ENCODE peak calls at places on chromosomes 7 and 10, in four cellular contexts. One of them, this sample, is unnamed.

GRCh38 chr10:80272793-80273522 is 16.5 kb downstream of the MAT1A start:
- DNase-seq in hepatocyte: peak; percentile 77
- DNase-seq in CD8-positive, alpha-beta T cell: no peak
- DNase-seq in gastrocnemius medialis: no peak
- DNase-seq in this sample: no peak

GRCh38 chr10:63520463-63521388 is 475 bp upstream of the REEP3 start:
- DNase-seq in hepatocyte: peak; percentile 88
- DNase-seq in CD8-positive, alpha-beta T cell: peak; percentile 2
- DNase-seq in gastrocnemius medialis: peak; percentile 59
- DNase-seq in this sample: peak; percentile 63

GRCh38 chr7:80392229-80393169 is 119.4 kb downstream of the GNAT3 start:
- DNase-seq in hepatocyte: peak; percentile 50
- DNase-seq in CD8-positive, alpha-beta T cell: no peak
- DNase-seq in gastrocnemius medialis: no peak
- DNase-seq in this sample: no peak

GRCh38 chr7:47318395-47319182 is 263.3 kb downstream of the TNS3 start:
- DNase-seq in hepatocyte: no peak
- DNase-seq in CD8-positive, alpha-beta T cell: no peak
- DNase-seq in gastrocnemius medialis: no peak
- DNase-seq in this sample: no peak

GRCh38 chr7:1065263-1066260 is 21.2 kb downstream of the GPR146 start:
- DNase-seq in hepatocyte: peak; percentile 89
- DNase-seq in CD8-positive, alpha-beta T cell: peak; percentile 69
- DNase-seq in gastrocnemius medialis: peak; percentile 76
- DNase-seq in this sample: peak; percentile 87

GRCh38 chr10:1148855-1149620 is 92.9 kb downstream of the WDR37 start:
- DNase-seq in hepatocyte: no peak
- DNase-seq in CD8-positive, alpha-beta T cell: no peak
- DNase-seq in gastrocnemius medialis: no peak
- DNase-seq in this sample: no peak

GRCh38 chr10:114911052-114911697 is 26.8 kb upstream of the TRUB1 start:
- DNase-seq in hepatocyte: no peak
- DNase-seq in CD8-positive, alpha-beta T cell: no peak
- DNase-seq in gastrocnemius medialis: no peak
- DNase-seq in this sample: no peak

GRCh38 chr7:109926738-109927137 is 1164.2 kb upstream of the LRRN3 start:
- DNase-seq in hepatocyte: no peak
- DNase-seq in CD8-positive, alpha-beta T cell: no peak
- DNase-seq in gastrocnemius medialis: no peak
- DNase-seq in this sample: no peak

GRCh38 chr7:121755818-121756501 is 117.0 kb upstream of the PTPRZ1 start:
- DNase-seq in hepatocyte: peak; percentile 8
- DNase-seq in CD8-positive, alpha-beta T cell: no peak
- DNase-seq in gastrocnemius medialis: no peak
- DNase-seq in this sample: no peak

GRCh38 chr7:35875292-35875691 is 74.4 kb downstream of the SEPTIN7 start:
- DNase-seq in hepatocyte: no peak
- DNase-seq in CD8-positive, alpha-beta T cell: no peak
- DNase-seq in gastrocnemius medialis: no peak
- DNase-seq in this sample: no peak

GRCh38 chr7:70193514-70193913 is 595.2 kb downstream of the AUTS2 start:
- DNase-seq in hepatocyte: peak; percentile 45
- DNase-seq in CD8-positive, alpha-beta T cell: no peak
- DNase-seq in gastrocnemius medialis: no peak
- DNase-seq in this sample: no peak

GRCh38 chr10:14782691-14783363 is 8.1 kb upstream of the FAM107B start:
- DNase-seq in hepatocyte: peak; percentile 78
- DNase-seq in CD8-positive, alpha-beta T cell: no peak
- DNase-seq in gastrocnemius medialis: no peak
- DNase-seq in this sample: no peak

GRCh38 chr7:98240961-98241673 is 10.9 kb downstream of the TECPR1 start:
- DNase-seq in hepatocyte: peak; percentile 59
- DNase-seq in CD8-positive, alpha-beta T cell: no peak
- DNase-seq in gastrocnemius medialis: no peak
- DNase-seq in this sample: peak; percentile 31

GRCh38 chr7:118259115-118259514 is 34.6 kb downstream of the ANKRD7 start:
- DNase-seq in hepatocyte: no peak
- DNase-seq in CD8-positive, alpha-beta T cell: no peak
- DNase-seq in gastrocnemius medialis: no peak
- DNase-seq in this sample: no peak

GRCh38 chr7:31073486-31074383 is 21.6 kb downstream of the ADCYAP1R1 start:
- DNase-seq in hepatocyte: no peak
- DNase-seq in CD8-positive, alpha-beta T cell: no peak
- DNase-seq in gastrocnemius medialis: peak; percentile 37
- DNase-seq in this sample: no peak

GRCh38 chr7:100604976-100605911 is 3.1 kb downstream of the PCOLCE start:
- DNase-seq in hepatocyte: peak; percentile 73
- DNase-seq in CD8-positive, alpha-beta T cell: no peak
- DNase-seq in gastrocnemius medialis: no peak
- DNase-seq in this sample: peak; percentile 69

GRCh38 chr10:22713853-22714523 is 390 bp downstream of the PIP4K2A start:
- DNase-seq in hepatocyte: peak; percentile 38
- DNase-seq in CD8-positive, alpha-beta T cell: peak; percentile 6
- DNase-seq in gastrocnemius medialis: no peak
- DNase-seq in this sample: peak; percentile 20

GRCh38 chr10:101967119-101967518 is 88.9 kb downstream of the ARMH3 start:
- DNase-seq in hepatocyte: no peak
- DNase-seq in CD8-positive, alpha-beta T cell: no peak
- DNase-seq in gastrocnemius medialis: no peak
- DNase-seq in this sample: peak; percentile 56

GRCh38 chr10:57867226-57867625 is 400.5 kb downstream of the IPMK start:
- DNase-seq in hepatocyte: no peak
- DNase-seq in CD8-positive, alpha-beta T cell: no peak
- DNase-seq in gastrocnemius medialis: no peak
- DNase-seq in this sample: no peak

GRCh38 chr10:99779335-99779734 is 3.1 kb upstream of the ABCC2 start:
- DNase-seq in hepatocyte: peak; percentile 69
- DNase-seq in CD8-positive, alpha-beta T cell: no peak
- DNase-seq in gastrocnemius medialis: no peak
- DNase-seq in this sample: no peak
- H3K27ac ChIP-seq in hepatocyte: peak overlapping the region; percentile 98
- H3K27ac ChIP-seq in CD8-positive, alpha-beta T cell: no peak overlapping the region
- H3K27ac ChIP-seq in gastrocnemius medialis: no peak overlapping the region
- H3K27ac ChIP-seq in this sample: peak overlapping the region; percentile 60

GRCh38 chr7:130880668-130881067 is 146.7 kb upstream of the KLF14 start:
- DNase-seq in hepatocyte: no peak
- DNase-seq in CD8-positive, alpha-beta T cell: no peak
- DNase-seq in gastrocnemius medialis: no peak
- DNase-seq in this sample: no peak
- H3K36me3 ChIP-seq in hepatocyte: no peaks in the 10 kb centered on the region
- H3K36me3 ChIP-seq in CD8-positive, alpha-beta T cell: peaks cover 54% of the 10 kb centered on the region
- H3K36me3 ChIP-seq in gastrocnemius medialis: peaks cover 2% of the 10 kb centered on the region
- H3K36me3 ChIP-seq in this sample: peaks cover 8% of the 10 kb centered on the region

GRCh38 chr7:83362786-83363185 is 200.1 kb upstream of the PCLO start:
- DNase-seq in hepatocyte: peak; percentile 12
- DNase-seq in CD8-positive, alpha-beta T cell: no peak
- DNase-seq in gastrocnemius medialis: no peak
- DNase-seq in this sample: no peak

GRCh38 chr7:83365746-83366145 is 203.1 kb upstream of the PCLO start:
- DNase-seq in hepatocyte: no peak
- DNase-seq in CD8-positive, alpha-beta T cell: no peak
- DNase-seq in gastrocnemius medialis: no peak
- DNase-seq in this sample: no peak

GRCh38 chr7:83366629-83367028 is 203.9 kb upstream of the PCLO start:
- DNase-seq in hepatocyte: no peak
- DNase-seq in CD8-positive, alpha-beta T cell: no peak
- DNase-seq in gastrocnemius medialis: no peak
- DNase-seq in this sample: no peak
- TF ChIP-seq CTCF in hepatocyte: peak; percentile 42
- TF ChIP-seq CTCF in CD8-positive, alpha-beta T cell: no peak
- TF ChIP-seq CTCF in gastrocnemius medialis: no peak
- TF ChIP-seq CTCF in this sample: no peak

GRCh38 chr10:12235796-12236195 is 39.8 kb downstream of the CDC123 start:
- DNase-seq in hepatocyte: no peak
- DNase-seq in CD8-positive, alpha-beta T cell: no peak
- DNase-seq in gastrocnemius medialis: no peak
- DNase-seq in this sample: no peak
- H3K27ac ChIP-seq in hepatocyte: no peak overlapping the region
- H3K27ac ChIP-seq in CD8-positive, alpha-beta T cell: no peak overlapping the region
- H3K27ac ChIP-seq in gastrocnemius medialis: no peak overlapping the region
- H3K27ac ChIP-seq in this sample: peak overlapping the region; percentile 60

GRCh38 chr7:107961399-107961798 is 41.6 kb downstream of the LAMB1 start:
- DNase-seq in hepatocyte: no peak
- DNase-seq in CD8-positive, alpha-beta T cell: no peak
- DNase-seq in gastrocnemius medialis: peak; percentile 61
- DNase-seq in this sample: peak; percentile 57
- H3K36me3 ChIP-seq in hepatocyte: peaks cover 5% of the 10 kb centered on the region
- H3K36me3 ChIP-seq in CD8-positive, alpha-beta T cell: no peaks in the 10 kb centered on the region
- H3K36me3 ChIP-seq in gastrocnemius medialis: no peaks in the 10 kb centered on the region
- H3K36me3 ChIP-seq in this sample: peaks cover 89% of the 10 kb centered on the region

DNA sequence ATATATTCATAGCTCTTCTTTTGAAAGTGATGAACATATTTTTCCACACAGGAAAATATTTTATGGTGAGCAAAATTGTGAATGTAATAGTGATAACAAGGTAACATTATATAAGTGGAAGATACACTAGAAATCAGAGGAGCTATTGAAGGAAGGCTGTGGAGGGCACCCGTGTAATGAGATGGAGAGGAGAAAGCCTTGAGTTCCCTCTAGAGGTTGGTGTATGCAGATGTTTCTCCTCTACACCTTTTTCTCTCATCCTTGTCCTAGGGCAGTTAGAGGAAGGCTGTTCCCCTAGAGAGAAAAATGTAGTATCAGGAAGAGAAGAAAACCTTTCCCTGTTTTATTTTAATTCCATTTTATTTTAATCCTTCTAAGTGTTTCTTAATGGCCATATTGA is 54.6 kb upstream of the NRG3 start:
- DNase-seq in hepatocyte: peak; percentile 48
- DNase-seq in CD8-positive, alpha-beta T cell: no peak
- DNase-seq in gastrocnemius medialis: no peak
- DNase-seq in this sample: no peak
- TF ChIP-seq CTCF in hepatocyte: peak; percentile 52
- TF ChIP-seq CTCF in CD8-positive, alpha-beta T cell: no peak
- TF ChIP-seq CTCF in gastrocnemius medialis: no peak
- TF ChIP-seq CTCF in this sample: no peak

GRCh38 chr10:100359030-100359432 is 12.0 kb downstream of the SCD start:
- DNase-seq in hepatocyte: no peak
- DNase-seq in CD8-positive, alpha-beta T cell: no peak
- DNase-seq in gastrocnemius medialis: no peak
- DNase-seq in this sample: no peak
- H3K27ac ChIP-seq in hepatocyte: peak overlapping the region; percentile 67
- H3K27ac ChIP-seq in CD8-positive, alpha-beta T cell: no peak overlapping the region
- H3K27ac ChIP-seq in gastrocnemius medialis: no peak overlapping the region
- H3K27ac ChIP-seq in this sample: no peak overlapping the region

DNA sequence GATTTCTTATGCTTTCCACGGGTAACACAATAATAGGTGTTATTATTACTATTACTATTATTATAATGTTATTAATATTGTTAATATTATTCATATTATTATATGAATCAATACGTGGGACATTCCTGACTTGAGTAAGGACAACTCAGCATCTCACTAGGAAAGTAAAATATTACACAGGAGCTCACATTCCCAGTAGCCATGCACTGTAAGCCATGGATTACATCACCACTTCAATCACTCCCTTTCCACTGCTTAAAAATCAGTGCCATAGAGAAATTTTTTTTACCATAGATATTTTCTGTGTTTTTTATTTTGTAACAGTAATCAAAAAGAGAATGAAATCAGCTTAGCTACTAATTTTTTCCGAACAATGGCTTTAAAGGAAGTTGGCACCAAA is 68.5 kb upstream of the DGKI start:
- DNase-seq in hepatocyte: no peak
- DNase-seq in CD8-positive, alpha-beta T cell: no peak
- DNase-seq in gastrocnemius medialis: no peak
- DNase-seq in this sample: no peak
- H3K36me3 ChIP-seq in hepatocyte: no peaks in the 10 kb centered on the region
- H3K36me3 ChIP-seq in CD8-positive, alpha-beta T cell: peaks cover 7% of the 10 kb centered on the region
- H3K36me3 ChIP-seq in gastrocnemius medialis: no peaks in the 10 kb centered on the region
- H3K36me3 ChIP-seq in this sample: peaks cover 26% of the 10 kb centered on the region

GRCh38 chr10:6095810-6096209 is 7.0 kb downstream of the RBM17 start:
- DNase-seq in hepatocyte: no peak
- DNase-seq in CD8-positive, alpha-beta T cell: no peak
- DNase-seq in gastrocnemius medialis: no peak
- DNase-seq in this sample: no peak

GRCh38 chr10:6088721-6089333 is at the start of gene RBM17:
- DNase-seq in hepatocyte: peak; percentile 95
- DNase-seq in CD8-positive, alpha-beta T cell: peak; percentile 98
- DNase-seq in gastrocnemius medialis: peak; percentile 96
- DNase-seq in this sample: peak; percentile 96

GRCh38 chr10:6092731-6093130 is 3.9 kb downstream of the RBM17 start:
- DNase-seq in hepatocyte: no peak
- DNase-seq in CD8-positive, alpha-beta T cell: no peak
- DNase-seq in gastrocnemius medialis: no peak
- DNase-seq in this sample: no peak

GRCh38 chr10:6089334-6090219 is 743 bp downstream of the RBM17 start:
- DNase-seq in hepatocyte: peak; percentile 50
- DNase-seq in CD8-positive, alpha-beta T cell: no peak
- DNase-seq in gastrocnemius medialis: no peak
- DNase-seq in this sample: no peak

GRCh38 chr10:6091630-6092029 is 2.8 kb downstream of the RBM17 start:
- DNase-seq in hepatocyte: no peak
- DNase-seq in CD8-positive, alpha-beta T cell: no peak
- DNase-seq in gastrocnemius medialis: no peak
- DNase-seq in this sample: no peak
- TF ChIP-seq CTCF in hepatocyte: no peak
- TF ChIP-seq CTCF in CD8-positive, alpha-beta T cell: no peak
- TF ChIP-seq CTCF in gastrocnemius medialis: no peak
- TF ChIP-seq CTCF in this sample: no peak

GRCh38 chr7:135930565-135931423 is 46.4 kb downstream of the MTPN start:
- DNase-seq in hepatocyte: no peak
- DNase-seq in CD8-positive, alpha-beta T cell: no peak
- DNase-seq in gastrocnemius medialis: no peak
- DNase-seq in this sample: peak; percentile 16
- H3K27ac ChIP-seq in hepatocyte: peak overlapping the region; percentile 68
- H3K27ac ChIP-seq in CD8-positive, alpha-beta T cell: no peak overlapping the region
- H3K27ac ChIP-seq in gastrocnemius medialis: no peak overlapping the region
- H3K27ac ChIP-seq in this sample: peak overlapping the region; percentile 50